ENCODE peak calls at places on chromosomes 16 and 17, in ten cellular contexts. C is cardiac muscle cell, B is IMR-90, U is HCT116, Y is ovary, I is tibial artery, S is AG04450, N is mesothelial cell of epicardium, H is psoas muscle, V is H9. E is an unnamed sample.

GRCh38 chr16:57884655-57885133 is 82.4 kb upstream of the KIFC3 start:
- DNase-seq in C (no peak), B (no peak), U (no peak), Y (no peak), I (no peak), S (no peak), N (no peak), H (no peak), V (peak; percentile 47), E (no peak)

GRCh38 chr17:51764387-51764971 is 394.0 kb downstream of the CA10 start:
- DNase-seq in C (peak; percentile 77), B (peak; percentile 45), U (peak; percentile 68), Y (peak; percentile 54), I (peak; percentile 20), S (peak; percentile 23), N (peak; percentile 51), H (peak; percentile 18), V (peak; percentile 87), E (peak; percentile 48)

GRCh38 chr16:3383045-3383448 is 17.8 kb downstream of the ZSCAN32 start:
- DNase-seq in C (no peak), B (no peak), U (no peak), Y (no peak), I (no peak), S (no peak), N (no peak), H (no peak), V (no peak), E (no peak)

GRCh38 chr16:69179255-69180010 is 7.5 kb upstream of the SNTB2 start:
- DNase-seq in C (peak; percentile 94), B (peak; percentile 84), U (no peak), Y (peak; percentile 81), I (peak; percentile 82), S (peak; percentile 49), N (no peak), H (peak; percentile 73), V (no peak), E (peak; percentile 80)

GRCh38 chr16:87317766-87318121 is 552 bp upstream of the C16orf95 start:
- DNase-seq in C (peak; percentile 76), B (peak; percentile 50), U (no peak), Y (peak; percentile 70), I (peak; percentile 37), S (peak; percentile 24), N (no peak), H (peak; percentile 57), V (no peak), E (peak; percentile 46)

GRCh38 chr16:85004587-85005205 is 6.6 kb downstream of the ZDHHC7 start:
- DNase-seq in C (peak; percentile 81), B (peak; percentile 95), U (no peak), Y (no peak), I (no peak), S (peak; percentile 88), N (no peak), H (no peak), V (no peak), E (peak; percentile 85)

GRCh38 chr17:32243712-32244111 is 21.9 kb upstream of the RHBDL3 start:
- DNase-seq in C (no peak), B (no peak), U (no peak), Y (no peak), I (no peak), S (no peak), N (no peak), H (no peak), V (no peak), E (no peak)

GRCh38 chr17:68318103-68318991 is 27.1 kb downstream of the ARSG start:
- DNase-seq in C (peak; percentile 55), B (peak; percentile 65), U (peak; percentile 78), Y (no peak), I (no peak), S (no peak), N (no peak), H (peak; percentile 55), V (no peak), E (peak; percentile 19)

GRCh38 chr17:67032985-67033384 is 11.4 kb upstream of the CACNG1 start:
- DNase-seq in C (no peak), B (no peak), U (no peak), Y (no peak), I (no peak), S (no peak), N (no peak), H (no peak), V (no peak), E (no peak)

GRCh38 chr16:81651758-81652718 is 127.1 kb upstream of the PLCG2 start:
- DNase-seq in C (peak; percentile 13), B (no peak), U (no peak), Y (peak; percentile 82), I (no peak), S (no peak), N (no peak), H (no peak), V (no peak), E (no peak)

GRCh38 chr17:66655861-66656260 is 179.1 kb upstream of the CACNG5 start:
- DNase-seq in C (peak; percentile 55), B (peak; percentile 80), U (no peak), Y (no peak), I (no peak), S (no peak), N (no peak), H (no peak), V (no peak), E (peak; percentile 53)

GRCh38 chr17:8057691-8058114 is 18.8 kb downstream of the ALOX15B start:
- DNase-seq in C (peak; percentile 90), B (peak; percentile 75), U (peak; percentile 83), Y (no peak), I (peak; percentile 61), S (peak; percentile 51), N (no peak), H (no peak), V (peak; percentile 84), E (peak; percentile 76)

GRCh38 chr16:75792781-75793180 is 66.5 kb upstream of the CPHXL start:
- DNase-seq in C (no peak), B (no peak), U (no peak), Y (no peak), I (no peak), S (no peak), N (no peak), H (no peak), V (no peak), E (no peak)

GRCh38 chr16:68644715-68645493 is at the start of gene CDH3:
- DNase-seq in C (peak; percentile 48), B (no peak), U (peak; percentile 67), Y (peak; percentile 76), I (no peak), S (no peak), N (peak; percentile 84), H (no peak), V (peak; percentile 95), E (no peak)

GRCh38 chr17:21030375-21030774 is 12.4 kb downstream of the USP22 start:
- DNase-seq in C (no peak), B (no peak), U (no peak), Y (no peak), I (no peak), S (no peak), N (no peak), H (no peak), V (no peak), E (no peak)

GRCh38 chr16:2152695-2153506 is 2.7 kb upstream of the TRAF7 start:
- DNase-seq in C (peak; percentile 36), B (no peak), U (no peak), Y (peak; percentile 50), I (no peak), S (no peak), N (no peak), H (no peak), V (no peak), E (no peak)

DNA sequence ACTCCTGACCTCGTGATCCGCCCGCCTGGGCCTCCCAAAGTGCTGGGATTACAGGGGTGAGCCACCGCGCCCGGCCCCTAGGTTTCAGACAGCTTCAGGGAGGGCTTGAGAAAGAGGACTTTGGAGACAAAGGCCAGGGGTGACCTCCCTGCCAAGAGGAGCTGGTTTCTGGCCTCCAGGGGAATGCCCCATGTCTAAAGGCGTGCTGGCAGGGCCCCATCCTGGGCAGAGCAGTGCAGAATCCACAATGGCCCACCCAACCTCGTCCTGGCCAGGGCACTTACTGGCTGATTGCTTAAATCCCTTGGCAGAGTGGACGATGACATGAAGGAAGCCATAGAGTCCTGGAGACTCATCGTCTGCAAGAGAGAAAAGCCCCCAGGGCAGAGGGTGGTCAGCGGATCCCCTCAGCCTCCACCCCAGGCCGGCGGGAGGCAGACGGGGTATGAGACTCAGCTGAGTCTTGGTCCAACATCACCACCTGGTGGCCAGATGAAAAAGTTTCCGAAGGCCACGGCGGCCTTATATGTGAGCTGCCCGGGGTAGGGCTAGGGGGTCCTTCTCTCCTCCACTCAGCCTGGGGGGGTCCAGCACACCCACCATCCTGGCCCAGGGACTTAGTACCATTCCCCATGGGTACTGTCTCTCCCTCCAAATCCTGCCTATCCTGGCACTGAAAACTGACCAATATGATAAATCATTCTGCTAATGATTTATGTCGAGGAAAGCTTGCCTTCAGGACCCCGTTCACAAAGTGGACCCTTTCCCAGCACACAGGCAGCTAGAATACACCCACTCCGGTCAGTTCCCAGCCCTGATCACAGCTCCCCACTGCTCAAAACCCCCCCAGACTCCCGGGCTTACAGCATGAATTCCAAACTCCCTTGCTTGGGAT is 59.1 kb downstream of the TIMM22 start:
- DNase-seq in C (peak; percentile 66), B (peak; percentile 59), U (no peak), Y (peak; percentile 71), I (peak; percentile 72), S (peak; percentile 33), N (peak; percentile 77), H (peak; percentile 65), V (peak; percentile 84), E (peak; percentile 49)
- TF ChIP-seq CTCF in C (peak; percentile 72), B (peak; percentile 68), U (peak; percentile 57), Y (peak; percentile 67), I (peak; percentile 87), S (peak; percentile 73), N (peak; percentile 88), H (peak; percentile 82), V (peak; percentile 82), E (peak; percentile 93)

GRCh38 chr17:3974980-3975379 is 10.7 kb upstream of the ATP2A3 start:
- DNase-seq in C (no peak), B (no peak), U (no peak), Y (no peak), I (no peak), S (no peak), N (no peak), H (no peak), V (no peak), E (no peak)
- TF ChIP-seq CTCF in C (no peak), B (no peak), U (no peak), Y (no peak), I (no peak), S (no peak), N (no peak), H (no peak), V (no peak), E (no peak)

DNA sequence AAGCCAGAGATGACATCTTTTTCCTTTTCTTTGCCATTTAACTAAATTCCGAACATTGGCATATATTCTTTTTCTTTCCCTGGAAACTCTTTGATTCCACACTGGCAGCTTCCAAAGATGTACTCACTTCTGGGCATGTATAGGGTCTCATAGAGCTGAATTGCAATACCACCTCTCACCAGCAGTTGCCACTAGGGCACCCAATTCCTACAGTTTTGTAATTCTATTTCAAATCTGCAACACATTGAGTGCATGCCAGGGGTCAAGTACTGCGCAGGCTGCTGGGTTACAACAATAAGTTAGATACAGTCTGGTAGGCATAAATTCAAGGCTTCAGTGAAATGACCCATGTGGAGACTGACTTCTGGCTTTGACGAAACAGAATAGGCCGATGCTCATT is 208.8 kb upstream of the NLRP1 start:
- DNase-seq in C (no peak), B (no peak), U (no peak), Y (no peak), I (no peak), S (no peak), N (no peak), H (no peak), V (no peak), E (no peak)
- TF ChIP-seq CTCF in C (no peak), B (peak; percentile 5), U (peak; percentile 49), Y (no peak), I (no peak), S (peak; percentile 31), N (peak; percentile 68), H (no peak), V (peak; percentile 54), E (peak; percentile 62)

GRCh38 chr17:36705651-36706436 is 104.5 kb downstream of the MRM1 start:
- DNase-seq in C (peak; percentile 44), B (peak; percentile 4), U (peak; percentile 18), Y (no peak), I (no peak), S (no peak), N (no peak), H (peak; percentile 30), V (peak; percentile 80), E (peak; percentile 20)
- TF ChIP-seq CTCF in C (peak; percentile 62), B (peak; percentile 37), U (peak; percentile 90), Y (no peak), I (no peak), S (peak; percentile 59), N (peak; percentile 40), H (peak; percentile 53), V (peak; percentile 93), E (peak; percentile 73)